ENCODE peak calls at places on chromosome 3, in eight cellular contexts. G is neural progenitor cell; L is fibroblast of lung; Q is ovary; Y is GM23248; T is CD8-positive, alpha-beta T cell; A is HCT116; J is CD4-positive, CD25-positive, alpha-beta regulatory T cell. U is an unnamed sample. For H3K9me3, the result is how much of the 10 kb centered on the place peaks cover.

GRCh38 chr3:9669277-9669676 is 20.0 kb downstream of the MTMR14 start:
- DNase-seq in G (no peak), L (no peak), Q (no peak), Y (no peak), T (no peak), A (no peak), J (no peak), U (no peak)

GRCh38 chr3:146166450-146167222 is 5.7 kb upstream of the PLOD2 start:
- DNase-seq in G (no peak), L (peak), Q (no peak), Y (peak), T (no peak), A (no peak), J (no peak), U (no peak)

GRCh38 chr3:115758076-115758763 is 134.9 kb downstream of the GAP43 start:
- DNase-seq in G (no peak), L (no peak), Q (no peak), Y (no peak), T (no peak), A (no peak), J (no peak), U (no peak)

GRCh38 chr3:8529738-8530525 is 28.3 kb downstream of the LMCD1 start:
- DNase-seq in G (peak), L (peak), Q (no peak), Y (peak), T (no peak), A (no peak), J (no peak), U (no peak)

GRCh38 chr3:115141018-115141757 is 5.9 kb downstream of the ZBTB20 start:
- DNase-seq in G (no peak), L (no peak), Q (no peak), Y (no peak), T (no peak), A (no peak), J (no peak), U (no peak)

GRCh38 chr3:48345946-48346572 is 12.6 kb upstream of the SPINK8 start:
- DNase-seq in G (no peak), L (no peak), Q (no peak), Y (no peak), T (no peak), A (no peak), J (no peak), U (no peak)

GRCh38 chr3:69948246-69948862 is 51.2 kb upstream of the SAMMSON start:
- DNase-seq in G (peak), L (peak), Q (no peak), Y (peak), T (no peak), A (peak), J (peak), U (no peak)

GRCh38 chr3:195194559-195195161 is 76.3 kb downstream of the XXYLT1 start:
- DNase-seq in G (no peak), L (no peak), Q (no peak), Y (no peak), T (no peak), A (no peak), J (no peak), U (no peak)

GRCh38 chr3:161372321-161373260 is 1.3 kb upstream of the SPTSSB start:
- DNase-seq in G (peak), L (peak), Q (no peak), Y (peak), T (no peak), A (peak), J (peak), U (no peak)

GRCh38 chr3:41638381-41638780 is 323.5 kb downstream of the ULK4 start:
- DNase-seq in G (no peak), L (no peak), Q (no peak), Y (no peak), T (no peak), A (no peak), J (no peak), U (no peak)

GRCh38 chr3:164732166-164732565 is 346.1 kb downstream of the SI start:
- DNase-seq in G (no peak), L (no peak), Q (no peak), Y (peak), T (no peak), A (no peak), J (no peak), U (no peak)

GRCh38 chr3:124587053-124587408 is 143.2 kb upstream of the UMPS start:
- DNase-seq in G (peak), L (no peak), Q (no peak), Y (no peak), T (no peak), A (no peak), J (no peak), U (no peak)

GRCh38 chr3:60743631-60744164 is 507.6 kb downstream of the FHIT start:
- DNase-seq in G (peak), L (peak), Q (no peak), Y (no peak), T (no peak), A (no peak), J (no peak), U (no peak)

GRCh38 chr3:187807086-187807862 is 62.0 kb upstream of the BCL6 start:
- DNase-seq in G (no peak), L (peak), Q (no peak), Y (peak), T (no peak), A (no peak), J (peak), U (no peak)

GRCh38 chr3:184643442-184643841 is 68.4 kb downstream of the MAGEF1 start:
- DNase-seq in G (no peak), L (no peak), Q (no peak), Y (no peak), T (no peak), A (no peak), J (no peak), U (no peak)

DNA sequence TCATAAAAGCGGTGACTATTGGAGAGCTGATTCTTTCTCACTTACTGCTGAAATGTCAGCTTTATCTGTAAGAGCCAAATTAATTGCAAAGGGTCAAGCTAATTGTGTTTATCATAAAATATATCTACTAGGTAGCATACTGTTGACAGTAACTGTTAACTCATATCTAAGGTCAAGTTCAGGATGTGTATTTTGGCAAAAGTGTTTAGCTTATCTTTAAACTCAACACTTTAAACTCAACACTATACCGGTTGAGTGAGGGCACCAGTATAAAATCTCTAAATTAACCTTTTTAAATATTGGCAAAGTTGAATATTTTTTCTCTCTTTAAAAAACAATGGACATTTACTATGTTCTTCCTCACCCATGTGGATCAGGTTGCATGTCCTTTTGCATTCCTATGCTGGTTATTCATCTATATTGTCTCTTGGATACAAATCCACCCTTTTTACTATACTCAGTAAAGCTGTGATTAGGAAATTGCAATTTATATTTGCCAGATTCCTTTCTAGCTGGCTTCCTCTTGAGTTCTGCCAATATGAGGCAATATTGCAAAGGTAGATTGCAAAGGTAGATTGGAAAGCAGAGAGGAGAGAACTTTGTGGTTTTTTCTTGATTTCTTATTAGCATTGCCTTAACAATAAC is 344.6 kb upstream of the DCBLD2 start:
- DNase-seq in G (no peak), L (no peak), Q (no peak), Y (peak), T (no peak), A (no peak), J (no peak), U (no peak)
- H3K9me3 ChIP-seq in G (under half), L (under half), Q (under half), Y (under half), T (under half), A (under half), J (under half), U (under half)

DNA sequence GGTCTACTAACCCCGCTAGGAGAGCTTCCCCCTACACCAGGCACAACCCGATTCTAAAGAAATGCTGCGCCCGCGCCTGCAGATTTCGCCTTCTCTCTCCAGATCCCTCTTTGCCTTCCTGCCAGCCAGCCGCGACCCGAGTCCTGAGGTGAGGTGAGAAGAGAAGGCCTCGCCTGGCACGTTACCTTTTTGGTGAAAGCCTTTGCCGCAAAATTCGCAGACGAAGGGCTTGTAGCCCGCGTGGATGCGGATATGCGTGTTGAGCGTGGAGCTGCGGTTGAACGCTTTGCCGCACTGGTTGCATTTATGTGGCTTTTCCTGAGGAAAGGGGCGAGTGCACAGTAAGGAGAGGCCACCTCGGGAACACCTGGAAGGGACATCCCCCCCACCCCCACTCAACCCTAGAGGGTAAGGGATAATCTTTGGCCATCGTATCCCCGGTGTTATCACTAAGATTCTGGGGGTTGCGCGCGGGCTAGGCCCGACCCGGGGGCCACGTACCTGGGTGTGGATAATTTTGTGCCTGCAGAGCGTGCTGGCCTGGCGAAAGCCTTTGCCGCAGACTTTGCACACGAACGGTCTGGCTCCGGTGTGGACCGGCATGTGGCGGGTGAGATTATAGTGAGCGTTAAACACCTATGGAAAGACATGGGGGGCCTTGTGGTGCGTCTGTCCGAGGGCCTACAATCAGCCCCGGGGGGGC is 2.2 kb downstream of the FEZF2 start:
- DNase-seq in G (peak), L (no peak), Q (no peak), Y (no peak), T (no peak), A (no peak), J (no peak), U (no peak)
- H3K9me3 ChIP-seq in G (under half), L (under half), Q (under half), Y (under half), T (under half), A (under half), J (under half), U (under half)

GRCh38 chr3:1808590-1808989 is 290.1 kb upstream of the CNTN4 start:
- DNase-seq in G (no peak), L (no peak), Q (no peak), Y (no peak), T (no peak), A (no peak), J (no peak), U (no peak)

GRCh38 chr3:1805331-1805730 is 293.3 kb upstream of the CNTN4 start:
- DNase-seq in G (no peak), L (no peak), Q (no peak), Y (no peak), T (no peak), A (no peak), J (no peak), U (no peak)
- H3K9me3 ChIP-seq in G (under half), L (under half), Q (under half), Y (under half), T (under half), A (under half), J (under half), U (under half)

DNA sequence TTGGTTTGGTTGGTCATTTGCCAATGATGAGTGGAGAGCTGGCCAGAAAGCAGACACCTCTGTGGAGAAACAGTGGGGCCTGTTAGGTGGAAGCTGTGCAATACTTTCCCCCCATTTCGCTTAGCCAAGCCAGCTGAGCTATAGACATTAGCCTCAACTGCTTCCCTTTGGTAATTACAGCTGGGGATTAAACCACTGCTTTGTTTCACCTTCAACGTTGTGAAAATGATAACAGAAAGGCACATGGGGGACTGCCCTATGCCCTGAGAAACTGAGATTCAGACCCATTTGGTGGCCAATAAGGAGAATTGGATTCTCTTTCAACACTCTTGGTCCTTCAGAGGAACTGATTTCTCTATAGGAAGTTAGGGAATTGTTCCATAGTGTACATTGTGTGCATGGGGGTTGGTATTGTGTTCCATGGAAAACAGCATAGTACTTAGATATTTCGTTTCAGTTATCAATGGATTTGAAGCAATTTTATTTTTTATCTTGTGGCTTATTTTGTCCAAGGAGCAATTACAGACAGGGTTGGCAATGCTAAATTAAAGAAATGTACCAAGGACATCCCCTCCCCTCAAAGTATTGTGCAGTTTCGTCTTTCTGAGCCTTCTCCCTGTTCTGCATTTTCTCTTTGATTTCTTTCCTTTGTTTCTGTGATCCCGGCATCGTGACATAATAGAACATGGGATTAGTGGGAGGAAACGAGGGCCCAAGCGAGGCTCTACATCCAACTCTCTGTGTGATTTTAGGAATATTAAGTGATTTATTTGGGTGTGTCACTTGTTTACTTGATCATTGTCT is 194.3 kb downstream of the FNDC3B start:
- DNase-seq in G (no peak), L (no peak), Q (no peak), Y (no peak), T (no peak), A (no peak), J (no peak), U (no peak)
- H3K9me3 ChIP-seq in G (under half), L (under half), Q (under half), Y (under half), T (under half), A (under half), J (under half), U (under half)

DNA sequence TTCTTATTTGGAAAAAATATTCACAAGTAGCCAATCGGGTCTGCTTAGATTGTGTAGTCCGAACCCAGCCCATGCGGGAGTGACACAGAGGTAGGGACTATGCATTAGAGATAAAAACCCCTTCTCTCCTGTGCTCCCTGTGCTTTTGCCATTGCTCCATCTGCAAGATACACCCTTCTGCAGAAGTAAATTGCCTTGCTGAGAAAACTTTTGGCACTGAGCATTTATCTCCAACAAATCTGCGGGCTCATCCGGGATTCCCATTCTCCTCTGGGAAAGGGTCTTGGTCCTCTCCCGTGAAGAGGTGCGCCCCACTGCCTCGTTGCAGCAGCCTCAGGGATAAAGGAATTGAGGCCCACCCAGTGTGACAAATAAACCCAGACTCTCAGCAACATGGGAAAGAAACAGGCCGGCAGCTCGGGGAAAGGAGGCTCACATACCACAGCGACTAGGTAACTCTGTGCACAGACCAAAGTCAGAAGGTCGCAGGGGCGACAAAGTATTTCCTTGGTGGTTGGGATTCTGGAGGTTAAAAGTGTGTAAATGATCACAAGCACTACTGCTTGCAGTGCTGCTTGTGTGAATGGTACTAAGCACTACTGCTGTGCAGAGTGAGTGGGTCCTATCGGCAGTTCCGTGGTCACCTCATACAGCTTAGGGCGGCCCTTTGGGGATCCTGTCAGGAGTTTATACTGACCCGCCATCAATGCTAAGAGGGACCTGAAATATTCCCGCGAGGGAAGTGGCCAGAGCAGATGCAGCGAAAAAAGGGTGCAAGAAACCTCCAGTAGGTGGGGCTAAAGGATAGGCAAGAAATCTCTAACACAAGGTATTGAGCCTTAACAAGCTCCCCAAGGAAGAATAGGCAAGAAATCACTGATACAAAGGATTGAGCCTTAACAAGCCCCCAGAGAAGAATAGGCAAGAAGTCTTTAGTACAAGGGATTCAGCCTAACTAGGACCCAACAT is 54.3 kb downstream of the GSK3B start:
- DNase-seq in G (peak), L (no peak), Q (no peak), Y (no peak), T (no peak), A (peak), J (peak), U (no peak)
- H3K9me3 ChIP-seq in G (under half), L (under half), Q (under half), Y (under half), T (under half), A (under half), J (under half), U (under half)

GRCh38 chr3:177624523-177625495 is 427.5 kb upstream of the TBL1XR1 start:
- DNase-seq in G (no peak), L (no peak), Q (no peak), Y (no peak), T (no peak), A (no peak), J (peak), U (no peak)
- H3K9me3 ChIP-seq in G (under half), L (under half), Q (under half), Y (under half), T (under half), A (under half), J (under half), U (under half)

GRCh38 chr3:93962798-93963197 is 10.9 kb downstream of the PROS1 start:
- DNase-seq in G (no peak), L (no peak), Q (no peak), Y (no peak), T (no peak), A (no peak), J (no peak), U (no peak)

GRCh38 chr3:93961489-93961888 is 12.2 kb downstream of the PROS1 start:
- DNase-seq in G (no peak), L (no peak), Q (no peak), Y (no peak), T (no peak), A (no peak), J (no peak), U (no peak)

GRCh38 chr3:93961026-93961425 is 12.7 kb downstream of the PROS1 start:
- DNase-seq in G (no peak), L (no peak), Q (no peak), Y (no peak), T (no peak), A (no peak), J (no peak), U (no peak)
- H3K9me3 ChIP-seq in G (under half), L (under half), Q (under half), Y (under half), T (under half), A (under half), J (under half), U (under half)

GRCh38 chr3:74988095-74988494 is 373.6 kb upstream of the CNTN3 start:
- DNase-seq in G (no peak), L (no peak), Q (no peak), Y (no peak), T (no peak), A (no peak), J (no peak), U (no peak)
- H3K9me3 ChIP-seq in G (under half), L (under half), Q (under half), Y (under half), T (under half), A (under half), J (under half), U (under half)

GRCh38 chr3:138657508-138657907 is 48.9 kb downstream of the FAIM start:
- DNase-seq in G (no peak), L (no peak), Q (no peak), Y (no peak), T (no peak), A (no peak), J (no peak), U (no peak)

GRCh38 chr3:138649134-138649533 is 40.6 kb downstream of the FAIM start:
- DNase-seq in G (no peak), L (no peak), Q (no peak), Y (no peak), T (no peak), A (no peak), J (no peak), U (no peak)

DNA sequence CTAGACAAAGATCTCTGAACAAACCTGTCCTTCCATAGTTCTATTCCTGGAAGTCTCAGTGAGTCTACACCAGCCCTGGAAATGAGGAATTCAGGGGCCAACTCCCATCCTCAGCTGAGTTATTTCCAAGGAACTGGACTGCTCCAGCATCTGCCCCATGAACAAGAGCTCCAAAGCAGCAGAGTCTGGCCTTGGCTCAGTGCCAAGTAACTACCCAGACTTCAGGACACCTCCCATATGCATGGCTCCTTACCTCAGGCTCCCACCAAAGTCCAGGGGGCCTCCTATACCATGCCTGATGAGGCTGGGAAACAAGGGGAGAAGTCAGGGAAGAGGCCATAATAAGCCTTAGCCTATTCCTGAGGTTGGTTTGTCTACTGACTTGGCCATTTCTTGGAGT is 45.0 kb downstream of the FAIM start:
- DNase-seq in G (no peak), L (no peak), Q (peak), Y (no peak), T (no peak), A (no peak), J (no peak), U (no peak)
- H3K9me3 ChIP-seq in G (under half), L (under half), Q (under half), Y (under half), T (under half), A (under half), J (under half), U (under half)

GRCh38 chr3:75396316-75396802 is 267.8 kb upstream of the FRG2C start:
- DNase-seq in G (no peak), L (no peak), Q (no peak), Y (peak), T (no peak), A (no peak), J (no peak), U (no peak)
- H3K9me3 ChIP-seq in G (under half), L (under half), Q (under half), Y (under half), T (under half), A (under half), J (under half), U (under half)

U was measured in T-helper 17 cell.